ENCODE peak calls at places on chromosomes 4 and X, in six cellular contexts. M is brain microvascular endothelial cell, H is cardiac muscle cell, D is HFF-Myc, S is suprapubic skin, K is sigmoid colon. Y is an unnamed sample.

GRCh38 chrX:133857648-133858269 is 127.6 kb downstream of the GPC3 start:
- DNase-seq in D (no peak), M (no peak), H (no peak), S (no peak), K (no peak), Y (peak)

GRCh38 chr4:88478247-88478646 is 21.3 kb downstream of the HERC5 start:
- DNase-seq in D (no peak), H (no peak), K (no peak), S (no peak), M (no peak), Y (no peak)

GRCh38 chrX:29687687-29688086 is 527.7 kb upstream of the MAGEB2 start:
- DNase-seq in K (no peak), D (no peak), M (peak), H (no peak), S (no peak), Y (no peak)

GRCh38 chrX:115378471-115378870 is 89.0 kb downstream of the LUZP4 start:
- DNase-seq in D (no peak), H (no peak), M (no peak), K (no peak), S (no peak), Y (no peak)

GRCh38 chr4:8283161-8283560 is 13.6 kb downstream of the HTRA3 start:
- DNase-seq in S (peak), K (peak), D (no peak), M (no peak), H (no peak), Y (no peak)

GRCh38 chrX:113892401-113892800 is 691.5 kb upstream of the HTR2C start:
- DNase-seq in D (no peak), H (no peak), M (no peak), K (no peak), S (no peak), Y (no peak)

GRCh38 chr4:37825943-37826281 is 574 bp upstream of the PGM2 start:
- DNase-seq in H (no peak), D (no peak), S (no peak), K (no peak), M (peak), Y (peak)

GRCh38 chrX:8868906-8869305 is 67.7 kb upstream of the FAM9A start:
- DNase-seq in D (no peak), M (no peak), S (no peak), K (no peak), H (peak), Y (no peak)

GRCh38 chr4:132227349-132228165 is 921.5 kb upstream of the PCDH10 start:
- DNase-seq in M (peak), K (no peak), S (no peak), D (no peak), H (peak), Y (peak)

GRCh38 chr4:825063-825968 is 613 bp downstream of the CPLX1 start:
- DNase-seq in S (peak), K (peak), D (no peak), M (no peak), H (peak), Y (no peak)
- H3K4me3 ChIP-seq in S (peak), K (peak), D (no peak), M (no peak), H (peak), Y (no peak)

GRCh38 chr4:76898949-76899640 is 1.2 kb upstream of the SOWAHB start:
- DNase-seq in M (no peak), H (no peak), D (no peak), K (no peak), S (no peak), Y (no peak)
- H3K4me3 ChIP-seq in M (no peak), H (no peak), D (no peak), K (no peak), S (peak), Y (no peak)

GRCh38 chr4:147059064-147059731 is 113.5 kb upstream of the TTC29 start:
- DNase-seq in S (no peak), M (no peak), D (no peak), K (no peak), H (no peak), Y (no peak)

GRCh38 chr4:147060171-147060931 is 114.7 kb upstream of the TTC29 start:
- DNase-seq in D (no peak), M (peak), H (no peak), K (no peak), S (no peak), Y (no peak)

GRCh38 chr4:147054241-147054902 is 108.7 kb upstream of the TTC29 start:
- DNase-seq in M (no peak), K (no peak), H (no peak), S (no peak), D (no peak), Y (no peak)

GRCh38 chr4:147057631-147057980 is 111.9 kb upstream of the TTC29 start:
- DNase-seq in S (no peak), D (no peak), H (no peak), M (no peak), K (no peak), Y (no peak)

GRCh38 chr4:147056951-147057630 is 111.4 kb upstream of the TTC29 start:
- DNase-seq in K (no peak), M (no peak), S (no peak), D (no peak), H (no peak), Y (no peak)
- H3K4me3 ChIP-seq in K (peak), M (peak), S (peak), D (peak), H (no peak), Y (no peak)

DNA sequence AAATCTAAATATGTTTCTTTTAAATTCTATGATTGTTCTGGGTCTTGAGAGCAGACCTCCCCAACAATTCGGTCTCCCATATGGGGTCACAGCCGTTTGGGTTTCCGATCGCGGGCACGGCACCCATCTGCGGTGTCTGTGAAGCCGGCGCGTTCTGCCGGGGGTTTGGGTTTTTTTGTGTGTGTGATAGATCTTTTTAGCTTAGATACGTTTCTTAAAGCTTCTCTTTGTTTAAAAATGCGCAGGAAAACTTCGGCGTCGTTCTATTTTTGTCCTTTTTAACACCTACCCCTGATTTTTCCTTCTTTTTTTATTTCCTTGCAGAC is 34.2 kb downstream of the TBC1D14 start:
- DNase-seq in K (no peak), H (no peak), D (no peak), S (no peak), M (no peak), Y (no peak)
- H3K4me3 ChIP-seq in K (no peak), H (no peak), D (no peak), S (no peak), M (no peak), Y (no peak)

GRCh38 chr4:168632246-168632832 is 135.5 kb downstream of the PALLD start:
- DNase-seq in K (no peak), H (peak), S (no peak), M (no peak), D (no peak), Y (peak)

GRCh38 chr4:168633474-168633873 is 136.6 kb downstream of the PALLD start:
- DNase-seq in H (no peak), S (no peak), D (no peak), K (no peak), M (no peak), Y (no peak)

GRCh38 chr4:168634276-168634802 is 137.5 kb downstream of the PALLD start:
- DNase-seq in K (no peak), D (peak), H (no peak), S (no peak), M (peak), Y (no peak)

GRCh38 chr4:168631241-168632151 is 134.6 kb downstream of the PALLD start:
- DNase-seq in D (no peak), H (peak), S (peak), M (peak), K (peak), Y (peak)

GRCh38 chr4:168633071-168633470 is 136.2 kb downstream of the PALLD start:
- DNase-seq in D (no peak), K (no peak), H (no peak), M (no peak), S (no peak), Y (no peak)
- H3K4me3 ChIP-seq in D (no peak), K (peak), H (peak), M (peak), S (peak), Y (peak)

GRCh38 chrX:153871946-153872878 is 13.8 kb downstream of the L1CAM start:
- DNase-seq in D (no peak), K (no peak), M (no peak), S (no peak), H (no peak), Y (peak)

GRCh38 chrX:153870791-153871360 is 15.1 kb downstream of the L1CAM start:
- DNase-seq in M (no peak), D (no peak), H (no peak), K (peak), S (no peak), Y (no peak)

GRCh38 chrX:153869473-153870287 is 16.3 kb downstream of the L1CAM start:
- DNase-seq in M (no peak), H (no peak), K (no peak), D (no peak), S (no peak), Y (no peak)

GRCh38 chrX:153870288-153870690 is 15.7 kb downstream of the L1CAM start:
- DNase-seq in D (no peak), K (peak), H (no peak), M (no peak), S (no peak), Y (no peak)

GRCh38 chrX:153871451-153871850 is 14.5 kb downstream of the L1CAM start:
- DNase-seq in D (no peak), S (no peak), K (no peak), H (no peak), M (no peak), Y (no peak)
- H3K4me3 ChIP-seq in D (no peak), S (no peak), K (no peak), H (no peak), M (no peak), Y (no peak)